ENCODE peak calls at places on chromosomes 7 and 10, in ten cellular contexts. R, D, O, M, U, Y, C, N, S and P are unnamed samples.

GRCh38 chr7:117478796-117479479 is 887 bp upstream of the CFTR start:
- DNase-seq in U (no peak), R (no peak), M (no peak), N (no peak), C (no peak), D (no peak), S (no peak), Y (no peak), O (no peak), P (peak; percentile 5)

GRCh38 chr10:100670828-100671479 is 74.4 kb upstream of the PAX2 start:
- DNase-seq in U (peak; percentile 63), O (no peak), Y (no peak), S (no peak), N (peak; percentile 16), D (no peak), M (no peak), C (peak; percentile 47), R (no peak), P (peak; percentile 33)

GRCh38 chr10:43228783-43229207 is 38.1 kb downstream of the RASGEF1A start:
- DNase-seq in C (no peak), M (no peak), R (no peak), N (no peak), U (no peak), Y (no peak), O (no peak), S (no peak), D (peak; percentile 70), P (no peak)

GRCh38 chr7:33537078-33537477 is 368.3 kb upstream of the BMPER start:
- DNase-seq in R (no peak), C (no peak), N (no peak), S (no peak), D (no peak), M (no peak), U (no peak), Y (no peak), O (no peak), P (no peak)

GRCh38 chr7:45968856-45969536 is 47.9 kb upstream of the IGFBP3 start:
- DNase-seq in C (no peak), U (no peak), Y (no peak), M (no peak), S (no peak), N (no peak), R (no peak), O (no peak), D (no peak), P (no peak)

GRCh38 chr10:24574578-24575155 is 149.0 kb downstream of the ARHGAP21 start:
- DNase-seq in C (no peak), R (no peak), M (no peak), S (no peak), N (no peak), U (no peak), O (no peak), Y (no peak), D (no peak), P (no peak)

GRCh38 chr7:100472854-100473499 is 6.0 kb downstream of the TSC22D4 start:
- DNase-seq in D (no peak), N (no peak), Y (peak; percentile 79), O (no peak), U (no peak), C (no peak), S (no peak), M (no peak), R (no peak), P (no peak)

GRCh38 chr7:79854621-79855020 is 280.0 kb upstream of the GNAI1 start:
- DNase-seq in R (no peak), M (no peak), C (no peak), U (no peak), O (no peak), N (no peak), Y (peak; percentile 35), S (no peak), D (no peak), P (no peak)

GRCh38 chr10:132571565-132572544 is 34.3 kb downstream of the INPP5A start:
- DNase-seq in U (no peak), Y (peak; percentile 79), M (peak; percentile 54), O (peak; percentile 90), N (peak; percentile 95), C (peak; percentile 74), D (peak; percentile 86), S (peak; percentile 78), R (no peak), P (peak; percentile 89)

GRCh38 chr7:143987513-143987912 is 12.6 kb upstream of the OR6B1 start:
- DNase-seq in Y (no peak), M (no peak), C (no peak), S (no peak), U (no peak), O (no peak), N (no peak), D (no peak), R (no peak), P (no peak)

GRCh38 chr10:4723860-4724259 is 102.1 kb upstream of the AKR1E2 start:
- DNase-seq in Y (no peak), O (no peak), U (no peak), D (no peak), M (no peak), N (no peak), R (no peak), C (no peak), S (no peak), P (no peak)

GRCh38 chr7:117273325-117274292 is 49.2 kb downstream of the WNT2 start:
- DNase-seq in N (peak; percentile 58), R (no peak), U (no peak), Y (no peak), C (no peak), O (no peak), M (no peak), S (no peak), D (no peak), P (no peak)

GRCh38 chr10:78341953-78342614 is 308.4 kb downstream of the RPS24 start:
- DNase-seq in N (no peak), M (no peak), U (no peak), D (peak; percentile 46), O (no peak), C (no peak), Y (no peak), S (no peak), R (no peak), P (no peak)

GRCh38 chr7:131370523-131370968 is 42.9 kb downstream of the MKLN1 start:
- DNase-seq in U (no peak), Y (peak; percentile 53), N (peak; percentile 24), M (no peak), O (peak; percentile 74), D (no peak), C (no peak), R (no peak), S (peak; percentile 34), P (peak; percentile 80)

GRCh38 chr7:43884209-43884608 is 14.9 kb upstream of the MRPS24 start:
- DNase-seq in C (no peak), Y (no peak), N (no peak), O (no peak), D (no peak), S (no peak), R (no peak), U (no peak), M (no peak), P (no peak)

GRCh38 chr7:123715198-123715597 is 33.6 kb downstream of the WASL start:
- DNase-seq in R (no peak), C (no peak), D (no peak), M (no peak), S (no peak), O (peak; percentile 20), Y (no peak), N (no peak), U (no peak), P (peak; percentile 27)

GRCh38 chr7:73829505-73829904 is 1.3 kb upstream of the CLDN4 start:
- DNase-seq in C (no peak), R (no peak), M (no peak), D (no peak), O (no peak), U (no peak), Y (no peak), S (no peak), N (no peak), P (no peak)

GRCh38 chr7:157663061-157663863 is 326.5 kb downstream of the DNAJB6 start:
- DNase-seq in R (no peak), N (no peak), M (no peak), S (no peak), U (no peak), O (no peak), Y (no peak), D (peak; percentile 68), C (no peak), P (peak; percentile 70)